ENCODE peak calls at places on chromosomes 6 and 20, in four cellular contexts. A is WTC11, B is SK-N-SH, E is H1. R is an unnamed sample.

GRCh38 chr6:134119481-134119880 is 67.1 kb upstream of the SLC2A12 start:
- DNase-seq in A (no peak), B (no peak), E (no peak), R (no peak)

GRCh38 chr6:137879885-137880430 is 12.9 kb downstream of the TNFAIP3 start:
- DNase-seq in A (peak; percentile 35), B (no peak), E (no peak), R (no peak)

GRCh38 chr20:38152175-38153010 is 12.7 kb downstream of the TGM2 start:
- DNase-seq in A (no peak), B (peak; percentile 91), E (no peak), R (no peak)

GRCh38 chr20:44460795-44461141 is 14.9 kb upstream of the TTPAL start:
- DNase-seq in A (no peak), B (peak; percentile 57), E (no peak), R (peak; percentile 28)

GRCh38 chr20:50276119-50277063 is 85.8 kb downstream of the CEBPB start:
- DNase-seq in A (no peak), B (no peak), E (no peak), R (no peak)

GRCh38 chr6:31871068-31871659 is 7.6 kb downstream of the SLC44A4 start:
- DNase-seq in A (no peak), B (peak; percentile 21), E (no peak), R (no peak)

GRCh38 chr6:43115365-43115764 is 39.3 kb downstream of the PTK7 start:
- DNase-seq in A (no peak), B (no peak), E (no peak), R (peak; percentile 49)

GRCh38 chr6:161961796-161962195 is 687.9 kb upstream of the AGPAT4 start:
- DNase-seq in A (no peak), B (no peak), E (no peak), R (no peak)

GRCh38 chr6:73929421-73929820 is 233.4 kb downstream of the CD109 start:
- DNase-seq in A (no peak), B (no peak), E (no peak), R (no peak)

GRCh38 chr6:79710127-79710526 is 79.0 kb downstream of the SH3BGRL2 start:
- DNase-seq in A (no peak), B (no peak), E (no peak), R (no peak)

GRCh38 chr6:166556871-166557322 is 29.6 kb downstream of the RAMACL start:
- DNase-seq in A (no peak), B (no peak), E (no peak), R (no peak)

GRCh38 chr6:130525378-130525777 is 159.6 kb downstream of the TMEM200A start:
- DNase-seq in A (no peak), B (no peak), E (no peak), R (no peak)

GRCh38 chr6:54541521-54541920 is 233.3 kb downstream of the TINAG start:
- DNase-seq in A (no peak), B (no peak), E (no peak), R (no peak)

GRCh38 chr6:103672169-103672568 is 1187.5 kb downstream of the HACE1 start:
- DNase-seq in A (no peak), B (no peak), E (no peak), R (no peak)

GRCh38 chr6:34657307-34657978 is 39.1 kb downstream of the ILRUN start:
- DNase-seq in A (no peak), B (no peak), E (no peak), R (peak; percentile 78)

GRCh38 chr6:20841806-20842205 is 307.5 kb downstream of the CDKAL1 start:
- DNase-seq in A (no peak), B (no peak), E (no peak), R (no peak)

GRCh38 chr20:60572991-60573390 is 614.8 kb downstream of the CDH26 start:
- DNase-seq in A (no peak), B (no peak), E (no peak), R (no peak)

GRCh38 chr6:44271914-44272313 is 1.7 kb downstream of the TMEM151B start:
- DNase-seq in A (no peak), B (peak; percentile 16), E (no peak), R (no peak)

GRCh38 chr6:79525272-79526100 is 11.7 kb downstream of the LCA5 start:
- DNase-seq in A (no peak), B (no peak), E (no peak), R (peak; percentile 13)

GRCh38 chr6:125363360-125364121 is 61.8 kb upstream of the HDDC2 start:
- DNase-seq in A (peak; percentile 63), B (peak; percentile 39), E (peak; percentile 74), R (no peak)

GRCh38 chr6:162055365-162055764 is 672.2 kb downstream of the PRKN start:
- DNase-seq in A (no peak), B (no peak), E (no peak), R (no peak)

GRCh38 chr6:113627480-113627879 is 229.7 kb upstream of the MARCKS start:
- DNase-seq in A (no peak), B (no peak), E (no peak), R (no peak)

GRCh38 chr6:79614326-79615285 is 16.5 kb upstream of the SH3BGRL2 start:
- DNase-seq in A (no peak), B (no peak), E (no peak), R (no peak)

GRCh38 chr20:43559147-43559477 is 285 bp downstream of the SGK2 start:
- DNase-seq in A (no peak), B (no peak), E (no peak), R (no peak)

GRCh38 chr6:17281100-17281496 is at the start of gene RBM24:
- DNase-seq in A (peak; percentile 71), B (peak; percentile 78), E (peak; percentile 82), R (no peak)

GRCh38 chr20:44828640-44829039 is 18.3 kb upstream of the RIMS4 start:
- DNase-seq in A (no peak), B (no peak), E (no peak), R (no peak)

GRCh38 chr6:26323525-26324294 is 41.3 kb upstream of the BTN3A2 start:
- DNase-seq in A (no peak), B (no peak), E (no peak), R (no peak)

GRCh38 chr6:141830530-141830929 is 302.2 kb upstream of the GJE1 start:
- DNase-seq in A (no peak), B (no peak), E (no peak), R (no peak)
- TF ChIP-seq TEAD4 in A (no peak), B (no peak), E (no peak), R (no peak)

GRCh38 chr6:153814136-153814535 is 224.9 kb upstream of the OPRM1 start:
- DNase-seq in A (peak; percentile 71), B (no peak), E (peak; percentile 76), R (no peak)
- TF ChIP-seq TEAD4 in A (no peak), B (no peak), E (no peak), R (no peak)

DNA sequence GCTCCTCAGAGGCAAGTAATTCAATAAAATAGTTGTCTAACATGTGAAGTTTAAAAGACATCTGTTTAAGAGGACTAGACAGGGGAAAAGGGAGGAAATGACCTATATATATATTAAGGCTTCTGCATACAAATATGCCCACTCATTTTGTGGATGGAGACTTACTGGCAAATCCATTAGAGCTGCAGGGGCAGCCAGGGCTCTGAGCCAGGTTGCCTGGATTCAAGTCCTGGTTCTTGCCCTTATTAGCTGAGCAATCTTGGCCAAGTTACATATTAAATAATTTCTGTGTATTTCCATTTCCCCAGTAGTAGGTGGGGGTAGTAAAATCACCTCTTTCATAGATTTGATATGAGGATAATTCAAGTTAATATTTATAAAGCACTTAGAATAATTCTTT is 287.0 kb upstream of the RIMS1 start:
- DNase-seq in A (no peak), B (no peak), E (no peak), R (no peak)
- TF ChIP-seq TEAD4 in A (no peak), B (no peak), E (no peak), R (no peak)

DNA sequence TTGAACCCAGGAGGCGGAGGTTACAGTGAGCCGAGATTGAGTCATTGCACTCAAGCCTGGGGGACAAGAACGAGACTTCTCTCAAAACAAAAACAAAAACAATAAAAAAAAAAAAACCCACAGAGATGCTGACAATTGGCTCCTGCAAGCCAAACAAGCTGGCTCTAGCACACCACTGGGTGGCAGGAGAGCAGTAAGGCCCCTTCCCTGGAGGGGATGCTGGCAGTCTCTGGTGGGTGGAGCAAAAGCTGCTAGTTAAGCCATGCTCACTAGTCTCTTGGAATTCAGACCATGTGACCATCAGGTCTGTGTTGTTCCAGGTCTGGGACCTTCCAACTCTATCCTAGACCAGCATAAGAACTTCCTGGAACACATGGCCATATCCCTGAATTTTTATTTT is 18.9 kb upstream of the DSN1 start:
- DNase-seq in A (peak; percentile 73), B (peak; percentile 70), E (no peak), R (peak; percentile 32)
- TF ChIP-seq TEAD4 in A (no peak), B (no peak), E (peak; percentile 41), R (no peak)

GRCh38 chr6:159249150-159249549 is 80.0 kb downstream of the FNDC1 start:
- DNase-seq in A (no peak), B (no peak), E (no peak), R (no peak)
- TF ChIP-seq TEAD4 in A (no peak), B (no peak), E (no peak), R (no peak)

DNA sequence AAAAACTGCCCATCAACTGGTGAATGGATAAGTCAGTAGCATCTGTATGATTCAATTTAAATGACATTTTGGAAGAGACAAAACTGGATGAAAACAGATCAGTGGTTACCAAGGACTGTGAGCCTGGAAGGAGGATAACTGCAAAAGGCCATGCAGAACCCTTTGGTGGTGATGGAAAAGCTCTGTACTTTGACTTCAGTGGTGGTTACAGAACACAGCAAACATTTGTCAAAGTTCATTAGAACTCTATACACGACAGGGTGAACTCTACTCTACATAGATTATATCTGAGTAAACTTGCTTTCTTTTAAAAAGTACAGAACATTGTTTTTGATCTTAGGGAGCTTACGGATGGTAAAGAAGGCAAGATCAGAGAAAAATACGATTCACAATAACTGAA is 111.9 kb upstream of the HTR1E start:
- DNase-seq in A (no peak), B (no peak), E (no peak), R (no peak)
- TF ChIP-seq TEAD4 in A (no peak), B (no peak), E (no peak), R (no peak)

GRCh38 chr6:111614833-111615582 is 9.3 kb upstream of the TRAF3IP2 start:
- DNase-seq in A (peak; percentile 58), B (no peak), E (peak; percentile 64), R (peak; percentile 81)
- TF ChIP-seq TEAD4 in A (no peak), B (no peak), E (no peak), R (no peak)

R was measured in K562.